ENCODE peak calls at places on chromosome 10, in nine cellular contexts. One of them, this sample, is unnamed.

GRCh38 chr10:62459072-62459471 is 84.9 kb downstream of the ZNF365 start:
- DNase-seq in thyroid gland: no peak
- DNase-seq in A549: no peak
- DNase-seq in uterus: no peak
- DNase-seq in spleen: no peak
- DNase-seq in breast epithelium: no peak
- DNase-seq in testis: no peak
- DNase-seq in heart left ventricle: no peak
- DNase-seq in transverse colon: no peak
- DNase-seq in this sample: no peak

GRCh38 chr10:34739915-34740314 is 75.2 kb downstream of the PARD3 start:
- DNase-seq in transverse colon: peak
- DNase-seq in A549: no peak
- DNase-seq in testis: peak
- DNase-seq in breast epithelium: no peak
- DNase-seq in heart left ventricle: peak
- DNase-seq in uterus: peak
- DNase-seq in spleen: no peak
- DNase-seq in thyroid gland: peak
- DNase-seq in this sample: no peak

GRCh38 chr10:104326991-104327610 is 11.2 kb downstream of the ITPRIP start:
- DNase-seq in heart left ventricle: no peak
- DNase-seq in transverse colon: no peak
- DNase-seq in uterus: no peak
- DNase-seq in breast epithelium: peak
- DNase-seq in testis: no peak
- DNase-seq in thyroid gland: no peak
- DNase-seq in spleen: peak
- DNase-seq in A549: no peak
- DNase-seq in this sample: no peak

GRCh38 chr10:82691211-82691610 is 816.2 kb downstream of the NRG3 start:
- DNase-seq in thyroid gland: no peak
- DNase-seq in transverse colon: no peak
- DNase-seq in A549: no peak
- DNase-seq in spleen: no peak
- DNase-seq in breast epithelium: no peak
- DNase-seq in heart left ventricle: no peak
- DNase-seq in uterus: no peak
- DNase-seq in testis: peak
- DNase-seq in this sample: no peak

GRCh38 chr10:90856964-90857634 is 740 bp downstream of the HTR7 start:
- DNase-seq in testis: peak
- DNase-seq in A549: no peak
- DNase-seq in heart left ventricle: no peak
- DNase-seq in transverse colon: no peak
- DNase-seq in uterus: peak
- DNase-seq in breast epithelium: no peak
- DNase-seq in thyroid gland: peak
- DNase-seq in spleen: peak
- DNase-seq in this sample: no peak

GRCh38 chr10:74672430-74672829 is 154.0 kb upstream of the KAT6B start:
- DNase-seq in heart left ventricle: no peak
- DNase-seq in uterus: no peak
- DNase-seq in spleen: no peak
- DNase-seq in transverse colon: no peak
- DNase-seq in testis: no peak
- DNase-seq in A549: no peak
- DNase-seq in thyroid gland: no peak
- DNase-seq in breast epithelium: no peak
- DNase-seq in this sample: no peak

GRCh38 chr10:8174762-8175161 is 120.3 kb downstream of the GATA3 start:
- DNase-seq in heart left ventricle: no peak
- DNase-seq in A549: no peak
- DNase-seq in breast epithelium: no peak
- DNase-seq in thyroid gland: no peak
- DNase-seq in testis: no peak
- DNase-seq in uterus: no peak
- DNase-seq in spleen: no peak
- DNase-seq in transverse colon: no peak
- DNase-seq in this sample: no peak

GRCh38 chr10:125141860-125142484 is 18.4 kb downstream of the CTBP2 start:
- DNase-seq in heart left ventricle: no peak
- DNase-seq in transverse colon: no peak
- DNase-seq in spleen: no peak
- DNase-seq in uterus: no peak
- DNase-seq in breast epithelium: no peak
- DNase-seq in A549: no peak
- DNase-seq in testis: no peak
- DNase-seq in thyroid gland: no peak
- DNase-seq in this sample: no peak

GRCh38 chr10:109933984-109934565 is 10.8 kb upstream of the XPNPEP1 start:
- DNase-seq in A549: no peak
- DNase-seq in breast epithelium: no peak
- DNase-seq in testis: no peak
- DNase-seq in spleen: no peak
- DNase-seq in thyroid gland: peak
- DNase-seq in heart left ventricle: peak
- DNase-seq in transverse colon: no peak
- DNase-seq in uterus: no peak
- DNase-seq in this sample: no peak

GRCh38 chr10:74450623-74451022 is 299.6 kb downstream of the ADK start:
- DNase-seq in breast epithelium: no peak
- DNase-seq in heart left ventricle: no peak
- DNase-seq in A549: no peak
- DNase-seq in testis: no peak
- DNase-seq in thyroid gland: no peak
- DNase-seq in uterus: no peak
- DNase-seq in spleen: no peak
- DNase-seq in transverse colon: no peak
- DNase-seq in this sample: no peak

GRCh38 chr10:48779546-48780152 is 95.0 kb downstream of the WDFY4 start:
- DNase-seq in testis: no peak
- DNase-seq in heart left ventricle: no peak
- DNase-seq in spleen: no peak
- DNase-seq in transverse colon: no peak
- DNase-seq in A549: no peak
- DNase-seq in uterus: no peak
- DNase-seq in thyroid gland: no peak
- DNase-seq in breast epithelium: no peak
- DNase-seq in this sample: peak

GRCh38 chr10:97849101-97849490 is 547 bp upstream of the GOLGA7B start:
- DNase-seq in testis: no peak
- DNase-seq in heart left ventricle: no peak
- DNase-seq in spleen: peak
- DNase-seq in A549: no peak
- DNase-seq in thyroid gland: no peak
- DNase-seq in breast epithelium: no peak
- DNase-seq in uterus: no peak
- DNase-seq in transverse colon: peak
- DNase-seq in this sample: no peak

GRCh38 chr10:34235164-34235832 is 579.8 kb downstream of the PARD3 start:
- DNase-seq in A549: no peak
- DNase-seq in testis: no peak
- DNase-seq in uterus: no peak
- DNase-seq in heart left ventricle: no peak
- DNase-seq in thyroid gland: no peak
- DNase-seq in spleen: no peak
- DNase-seq in transverse colon: no peak
- DNase-seq in breast epithelium: no peak
- DNase-seq in this sample: no peak

GRCh38 chr10:115980470-115980869 is 292.5 kb downstream of the GFRA1 start:
- DNase-seq in thyroid gland: no peak
- DNase-seq in testis: no peak
- DNase-seq in breast epithelium: no peak
- DNase-seq in transverse colon: no peak
- DNase-seq in A549: no peak
- DNase-seq in heart left ventricle: no peak
- DNase-seq in spleen: no peak
- DNase-seq in uterus: no peak
- DNase-seq in this sample: no peak

GRCh38 chr10:100781145-100781665 is 35.8 kb downstream of the PAX2 start:
- DNase-seq in transverse colon: no peak
- DNase-seq in breast epithelium: no peak
- DNase-seq in thyroid gland: no peak
- DNase-seq in uterus: no peak
- DNase-seq in A549: no peak
- DNase-seq in heart left ventricle: no peak
- DNase-seq in spleen: no peak
- DNase-seq in testis: no peak
- DNase-seq in this sample: no peak

GRCh38 chr10:79322616-79323566 is 24.4 kb upstream of the PPIF start:
- DNase-seq in heart left ventricle: peak
- DNase-seq in testis: peak
- DNase-seq in spleen: peak
- DNase-seq in breast epithelium: peak
- DNase-seq in A549: no peak
- DNase-seq in uterus: peak
- DNase-seq in thyroid gland: peak
- DNase-seq in transverse colon: peak
- DNase-seq in this sample: no peak

GRCh38 chr10:127325506-127325905 is 129.1 kb upstream of the INSYN2A start:
- DNase-seq in A549: no peak
- DNase-seq in thyroid gland: no peak
- DNase-seq in uterus: no peak
- DNase-seq in testis: no peak
- DNase-seq in transverse colon: no peak
- DNase-seq in heart left ventricle: no peak
- DNase-seq in spleen: no peak
- DNase-seq in breast epithelium: no peak
- DNase-seq in this sample: no peak

GRCh38 chr10:29956335-29956924 is 103.0 kb downstream of the JCAD start:
- DNase-seq in testis: no peak
- DNase-seq in A549: no peak
- DNase-seq in transverse colon: no peak
- DNase-seq in spleen: no peak
- DNase-seq in heart left ventricle: no peak
- DNase-seq in breast epithelium: no peak
- DNase-seq in uterus: no peak
- DNase-seq in thyroid gland: peak
- DNase-seq in this sample: no peak
- TF ChIP-seq POLR2A in testis: no peak
- TF ChIP-seq POLR2A in A549: no peak
- TF ChIP-seq POLR2A in transverse colon: no peak
- TF ChIP-seq POLR2A in spleen: no peak
- TF ChIP-seq POLR2A in heart left ventricle: no peak
- TF ChIP-seq POLR2A in breast epithelium: no peak
- TF ChIP-seq POLR2A in uterus: no peak
- TF ChIP-seq POLR2A in thyroid gland: no peak
- TF ChIP-seq POLR2A in this sample: no peak

DNA sequence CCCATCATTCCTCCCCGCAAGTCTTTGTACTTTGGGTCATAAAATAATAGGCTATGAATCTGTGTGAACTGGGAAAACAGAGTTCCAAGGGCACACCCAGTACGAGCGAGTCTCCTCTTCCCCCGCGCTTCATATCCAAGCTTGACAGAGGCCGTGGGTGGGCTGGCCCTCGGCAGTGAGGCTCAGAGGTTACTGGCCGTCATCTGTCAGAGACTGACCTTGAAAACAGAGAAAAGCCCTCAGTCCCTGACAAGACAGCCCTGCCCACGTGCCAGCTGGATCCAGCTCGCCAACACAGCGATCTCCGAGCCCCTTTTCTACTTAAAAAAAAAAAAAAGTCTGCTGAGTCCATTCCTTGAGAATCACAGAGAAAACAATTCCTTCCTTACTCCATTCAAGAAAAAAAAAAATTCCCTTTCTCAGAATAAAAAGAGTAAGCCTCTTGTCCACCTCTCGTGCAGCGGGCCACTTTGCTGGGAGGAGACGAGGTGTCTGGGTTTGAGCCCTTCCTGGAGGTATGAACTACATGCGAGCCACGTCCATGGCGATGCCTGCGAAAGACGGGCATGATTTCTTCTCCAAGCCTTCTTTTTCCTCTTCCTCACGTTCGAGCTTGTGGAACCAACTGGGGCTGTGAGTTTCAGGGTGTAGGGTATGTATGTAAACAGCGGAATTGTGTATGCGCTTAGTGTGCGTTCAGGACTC is 755 bp upstream of the BICC1 start:
- DNase-seq in heart left ventricle: peak
- DNase-seq in transverse colon: peak
- DNase-seq in testis: peak
- DNase-seq in thyroid gland: peak
- DNase-seq in spleen: no peak
- DNase-seq in breast epithelium: no peak
- DNase-seq in uterus: peak
- DNase-seq in A549: peak
- DNase-seq in this sample: peak
- H3K4me3 ChIP-seq in heart left ventricle: peak
- H3K4me3 ChIP-seq in transverse colon: peak
- H3K4me3 ChIP-seq in testis: peak
- H3K4me3 ChIP-seq in thyroid gland: no peak
- H3K4me3 ChIP-seq in spleen: peak
- H3K4me3 ChIP-seq in breast epithelium: peak
- H3K4me3 ChIP-seq in uterus: peak
- H3K4me3 ChIP-seq in A549: peak
- H3K4me3 ChIP-seq in this sample: peak

DNA sequence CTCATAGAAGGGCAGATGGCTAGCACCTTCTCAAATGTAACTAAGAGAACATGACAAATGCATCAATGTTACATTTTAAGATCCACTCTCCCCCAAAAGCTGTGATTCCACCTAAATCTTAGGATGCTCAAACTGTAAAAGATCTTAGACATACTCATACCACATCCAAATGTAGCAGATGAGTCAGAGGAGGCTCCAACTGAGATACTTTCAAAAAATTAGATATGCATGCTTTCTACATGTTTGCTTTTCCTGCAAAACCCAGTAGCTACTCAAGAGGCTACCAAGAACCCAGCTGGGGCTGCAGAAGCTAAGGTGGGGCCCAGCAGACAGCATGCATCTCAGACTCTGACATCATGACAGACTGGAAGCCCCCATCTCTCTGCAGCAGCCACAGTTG is 31.4 kb upstream of the FRMD4A start:
- DNase-seq in thyroid gland: no peak
- DNase-seq in breast epithelium: no peak
- DNase-seq in spleen: no peak
- DNase-seq in uterus: no peak
- DNase-seq in transverse colon: no peak
- DNase-seq in testis: no peak
- DNase-seq in heart left ventricle: no peak
- DNase-seq in A549: no peak
- DNase-seq in this sample: no peak
- TF ChIP-seq POLR2A in thyroid gland: no peak
- TF ChIP-seq POLR2A in breast epithelium: no peak
- TF ChIP-seq POLR2A in spleen: no peak
- TF ChIP-seq POLR2A in uterus: no peak
- TF ChIP-seq POLR2A in transverse colon: no peak
- TF ChIP-seq POLR2A in testis: no peak
- TF ChIP-seq POLR2A in heart left ventricle: no peak
- TF ChIP-seq POLR2A in A549: no peak
- TF ChIP-seq POLR2A in this sample: no peak

DNA sequence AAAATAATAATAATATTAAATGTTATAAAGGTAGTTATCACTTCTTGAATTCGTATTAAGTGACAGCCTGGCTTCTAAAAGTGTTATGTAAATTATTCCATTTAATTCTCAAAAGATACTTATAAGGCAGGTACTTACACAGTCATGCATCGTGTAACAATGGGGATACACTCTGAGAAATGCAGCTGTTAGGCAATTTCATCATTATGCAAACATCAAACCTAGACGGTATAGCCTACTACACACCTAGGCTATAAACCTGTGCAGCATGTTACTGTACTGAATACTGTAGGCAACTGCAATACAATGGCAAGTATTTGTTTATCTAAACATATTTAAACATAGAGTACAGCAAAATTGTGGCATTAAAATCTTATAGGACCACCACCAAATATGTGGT is 1.5 kb downstream of the IFIT1 start:
- DNase-seq in thyroid gland: no peak
- DNase-seq in heart left ventricle: no peak
- DNase-seq in A549: no peak
- DNase-seq in breast epithelium: no peak
- DNase-seq in uterus: no peak
- DNase-seq in spleen: no peak
- DNase-seq in transverse colon: no peak
- DNase-seq in testis: no peak
- DNase-seq in this sample: peak
- H3K4me3 ChIP-seq in thyroid gland: peak
- H3K4me3 ChIP-seq in heart left ventricle: peak
- H3K4me3 ChIP-seq in A549: no peak
- H3K4me3 ChIP-seq in breast epithelium: peak
- H3K4me3 ChIP-seq in uterus: peak
- H3K4me3 ChIP-seq in spleen: peak
- H3K4me3 ChIP-seq in transverse colon: peak
- H3K4me3 ChIP-seq in testis: no peak
- H3K4me3 ChIP-seq in this sample: no peak